ENCODE peak calls at places on chromosomes 16 and 17, in six cellular contexts. N, S, G, D, J and U are unnamed samples. For H3K27me3, the result is how much of the 10 kb centered on the place peaks cover.

GRCh38 chr17:50129946-50130777 is at the start of gene SAMD14:
- DNase-seq in N (no peak), S (peak), G (no peak), D (peak), J (no peak), U (peak)

GRCh38 chr17:14434506-14434905 is 133.6 kb downstream of the HS3ST3B1 start:
- DNase-seq in N (no peak), S (no peak), G (no peak), D (no peak), J (no peak), U (no peak)

GRCh38 chr17:79965806-79966205 is 69.9 kb downstream of the TBC1D16 start:
- DNase-seq in N (no peak), S (no peak), G (peak), D (no peak), J (no peak), U (peak)

GRCh38 chr16:27811881-27812280 is 251.6 kb downstream of the GSG1L start:
- DNase-seq in N (no peak), S (no peak), G (no peak), D (no peak), J (no peak), U (no peak)

GRCh38 chr16:18582902-18583301 is 21.0 kb upstream of the NOMO2 start:
- DNase-seq in N (no peak), S (no peak), G (no peak), D (no peak), J (no peak), U (no peak)

GRCh38 chr16:11225677-11226549 is 30.1 kb downstream of the SOCS1 start:
- DNase-seq in N (no peak), S (no peak), G (no peak), D (no peak), J (no peak), U (no peak)

GRCh38 chr16:15031179-15031578 is 24.7 kb downstream of the NTAN1 start:
- DNase-seq in N (no peak), S (no peak), G (no peak), D (no peak), J (no peak), U (no peak)

GRCh38 chr17:17685775-17686291 is 4.6 kb downstream of the RAI1 start:
- DNase-seq in N (peak), S (peak), G (peak), D (no peak), J (no peak), U (no peak)

GRCh38 chr17:73340093-73340596 is 28.3 kb upstream of the CDC42EP4 start:
- DNase-seq in N (no peak), S (no peak), G (peak), D (no peak), J (no peak), U (peak)

GRCh38 chr16:89325861-89326471 is 108.5 kb downstream of the ZNF778 start:
- DNase-seq in N (peak), S (no peak), G (no peak), D (no peak), J (no peak), U (no peak)

GRCh38 chr17:2181206-2181983 is 122.2 kb downstream of the SMG6 start:
- DNase-seq in N (peak), S (peak), G (peak), D (peak), J (no peak), U (no peak)

GRCh38 chr17:43907425-43907981 is at the start of gene MPP2:
- DNase-seq in N (peak), S (peak), G (peak), D (peak), J (peak), U (peak)

GRCh38 chr17:43723697-43724359 is 34.8 kb downstream of the SOST start:
- DNase-seq in N (no peak), S (no peak), G (peak), D (no peak), J (no peak), U (no peak)

GRCh38 chr17:65438708-65439294 is 122.6 kb downstream of the AXIN2 start:
- DNase-seq in N (no peak), S (no peak), G (no peak), D (no peak), J (no peak), U (no peak)

GRCh38 chr17:4090898-4091297 is 51.9 kb downstream of the ZZEF1 start:
- DNase-seq in N (no peak), S (no peak), G (no peak), D (no peak), J (no peak), U (no peak)

GRCh38 chr17:17035920-17036319 is 6.3 kb upstream of the MPRIP start:
- DNase-seq in N (no peak), S (no peak), G (peak), D (no peak), J (no peak), U (no peak)

GRCh38 chr17:67390646-67391480 is 13.8 kb downstream of the PITPNC1 start:
- DNase-seq in N (no peak), S (no peak), G (no peak), D (no peak), J (peak), U (peak)

GRCh38 chr17:72715906-72716572 is 376.4 kb downstream of the SLC39A11 start:
- DNase-seq in N (no peak), S (no peak), G (no peak), D (no peak), J (no peak), U (no peak)

GRCh38 chr17:44541884-44542581 is 15.3 kb upstream of the FZD2 start:
- DNase-seq in N (no peak), S (peak), G (no peak), D (peak), J (no peak), U (peak)

GRCh38 chr16:23852794-23853562 is 17.2 kb downstream of the PRKCB start:
- DNase-seq in N (no peak), S (no peak), G (no peak), D (no peak), J (no peak), U (no peak)

GRCh38 chr17:66431910-66432309 is 129.5 kb downstream of the PRKCA start:
- DNase-seq in N (no peak), S (no peak), G (no peak), D (no peak), J (no peak), U (no peak)

GRCh38 chr17:73325527-73325842 is 13.7 kb upstream of the CDC42EP4 start:
- DNase-seq in N (no peak), S (peak), G (peak), D (no peak), J (no peak), U (no peak)

GRCh38 chr17:48011405-48012150 is 26.0 kb downstream of the COPZ2 start:
- DNase-seq in N (no peak), S (peak), G (no peak), D (peak), J (no peak), U (peak)

GRCh38 chr16:89015271-89015859 is 38.4 kb upstream of the CBFA2T3 start:
- DNase-seq in N (no peak), S (no peak), G (peak), D (no peak), J (no peak), U (no peak)

GRCh38 chr16:22373662-22374310 is 633 bp downstream of the CDR2 start:
- DNase-seq in N (peak), S (peak), G (peak), D (peak), J (no peak), U (peak)

GRCh38 chr16:87198328-87198731 is 118.9 kb downstream of the C16orf95 start:
- DNase-seq in N (no peak), S (peak), G (no peak), D (no peak), J (no peak), U (no peak)

GRCh38 chr16:84040823-84041391 is 1.7 kb downstream of the SLC38A8 start:
- DNase-seq in N (no peak), S (no peak), G (no peak), D (peak), J (no peak), U (no peak)

GRCh38 chr16:81796585-81797346 is 17.7 kb downstream of the PLCG2 start:
- DNase-seq in N (no peak), S (no peak), G (no peak), D (no peak), J (no peak), U (no peak)

GRCh38 chr17:10772425-10773380 is 31.2 kb downstream of the TMEM238L start:
- DNase-seq in N (peak), S (peak), G (no peak), D (peak), J (no peak), U (peak)

GRCh38 chr17:37188157-37188556 is 187.6 kb upstream of the C17orf78 start:
- DNase-seq in N (no peak), S (no peak), G (no peak), D (no peak), J (no peak), U (no peak)

GRCh38 chr16:15874745-15875314 is 13.6 kb downstream of the CEP20 start:
- DNase-seq in N (peak), S (peak), G (peak), D (peak), J (no peak), U (peak)

GRCh38 chr17:19905514-19905913 is 37.8 kb upstream of the ULK2 start:
- DNase-seq in N (no peak), S (no peak), G (no peak), D (no peak), J (no peak), U (no peak)

GRCh38 chr16:23026777-23027362 is 122.4 kb downstream of the USP31 start:
- DNase-seq in N (no peak), S (peak), G (no peak), D (peak), J (no peak), U (no peak)

GRCh38 chr17:78575899-78576298 is 1.3 kb downstream of the DNAH17 start:
- DNase-seq in N (no peak), S (no peak), G (no peak), D (no peak), J (no peak), U (no peak)

GRCh38 chr17:38572665-38573365 is 32.9 kb downstream of the SRCIN1 start:
- DNase-seq in N (no peak), S (peak), G (no peak), D (peak), J (no peak), U (peak)

GRCh38 chr17:4582101-4582501 is 2.2 kb upstream of the SMTNL2 start:
- DNase-seq in N (no peak), S (no peak), G (no peak), D (no peak), J (no peak), U (peak)

GRCh38 chr16:77307764-77308561 is 108.8 kb downstream of the SYCE1L start:
- DNase-seq in N (no peak), S (no peak), G (no peak), D (no peak), J (no peak), U (no peak)

GRCh38 chr17:11705111-11705510 is 106.8 kb downstream of the DNAH9 start:
- DNase-seq in N (peak), S (no peak), G (no peak), D (no peak), J (no peak), U (no peak)

GRCh38 chr16:46688101-46688656 is 799 bp downstream of the VPS35 start:
- DNase-seq in N (peak), S (no peak), G (no peak), D (no peak), J (peak), U (no peak)
- TF ChIP-seq CTCF in N (no peak), S (no peak), G (no peak), D (no peak), J (no peak), U (no peak)

DNA sequence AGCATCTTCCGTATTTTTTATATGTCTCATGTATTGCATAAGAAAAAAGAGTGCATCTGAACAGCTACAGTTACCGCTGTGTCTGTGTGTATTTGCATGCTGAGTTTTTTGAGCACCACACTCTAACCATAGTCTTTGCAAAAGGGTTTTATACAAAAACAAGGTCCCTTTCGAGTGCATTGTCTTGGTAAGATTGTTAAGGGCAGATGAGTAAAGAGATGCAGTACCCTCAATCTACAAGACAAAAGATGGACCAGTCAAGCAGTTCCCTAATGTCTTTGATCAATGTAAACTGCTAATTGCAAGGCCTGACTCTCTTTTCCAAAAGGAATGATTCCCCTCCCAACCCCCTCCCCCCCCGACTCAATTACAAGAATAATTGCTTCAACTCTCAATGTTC is 471.5 kb upstream of the RBFOX1 start:
- DNase-seq in N (no peak), S (peak), G (no peak), D (peak), J (no peak), U (no peak)
- H3K27me3 ChIP-seq in N (under half), S (half or more), G (under half), D (half or more), J (under half), U (under half)

GRCh38 chr16:73083271-73083670 is 35.3 kb upstream of the ZFHX3 start:
- DNase-seq in N (no peak), S (no peak), G (no peak), D (no peak), J (no peak), U (no peak)

GRCh38 chr16:73086108-73086507 is 38.2 kb upstream of the ZFHX3 start:
- DNase-seq in N (no peak), S (no peak), G (no peak), D (no peak), J (no peak), U (no peak)

GRCh38 chr16:73080931-73081330 is 33.0 kb upstream of the ZFHX3 start:
- DNase-seq in N (no peak), S (no peak), G (no peak), D (no peak), J (no peak), U (no peak)

GRCh38 chr16:73082608-73083007 is 34.7 kb upstream of the ZFHX3 start:
- DNase-seq in N (no peak), S (no peak), G (peak), D (no peak), J (no peak), U (no peak)
- H3K27ac ChIP-seq in N (no peak), S (no peak), G (peak), D (no peak), J (no peak), U (no peak)

GRCh38 chr16:3088450-3088849 is 10.6 kb downstream of the ZSCAN10 start:
- DNase-seq in N (no peak), S (no peak), G (no peak), D (no peak), J (no peak), U (no peak)

GRCh38 chr16:3086596-3087242 is 12.4 kb downstream of the ZSCAN10 start:
- DNase-seq in N (no peak), S (no peak), G (no peak), D (no peak), J (no peak), U (no peak)

GRCh38 chr16:3087836-3088235 is 11.3 kb downstream of the ZSCAN10 start:
- DNase-seq in N (no peak), S (peak), G (no peak), D (no peak), J (no peak), U (no peak)

GRCh38 chr16:3085868-3086595 is 13.1 kb downstream of the ZSCAN10 start:
- DNase-seq in N (no peak), S (no peak), G (no peak), D (no peak), J (no peak), U (no peak)

DNA sequence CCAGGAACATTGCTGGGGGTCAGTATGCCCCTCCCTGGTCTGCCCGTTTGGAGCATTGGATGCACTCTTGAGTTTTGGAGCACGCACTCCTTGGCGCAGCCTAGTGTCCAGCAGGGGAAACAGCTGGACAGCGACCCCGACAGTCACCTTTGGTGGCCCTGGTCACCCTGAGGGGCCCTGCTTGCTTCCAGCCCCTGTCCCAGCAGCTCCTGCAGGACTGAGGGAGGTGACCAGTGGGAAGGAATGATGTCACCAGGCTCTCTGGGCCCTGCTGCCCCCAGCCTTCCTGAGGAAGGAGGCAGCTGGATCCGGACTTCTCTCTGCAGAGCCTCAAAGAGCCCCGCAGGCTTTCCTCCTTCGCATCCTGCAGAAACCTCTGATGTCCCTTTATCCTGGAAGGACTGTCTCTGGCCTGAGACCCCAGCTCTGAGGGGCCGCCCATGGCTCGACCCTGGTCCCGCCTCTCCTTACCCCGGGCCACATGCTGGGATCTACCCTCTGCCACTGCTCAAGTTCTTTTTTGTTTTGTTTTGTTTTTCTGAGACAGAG is 11.8 kb downstream of the ZSCAN10 start:
- DNase-seq in N (no peak), S (peak), G (no peak), D (peak), J (no peak), U (no peak)
- TF ChIP-seq CTCF in N (peak), S (peak), G (peak), D (peak), J (no peak), U (peak)

GRCh38 chr16:86048221-86048620 is 149.3 kb downstream of the IRF8 start:
- DNase-seq in N (no peak), S (no peak), G (no peak), D (no peak), J (no peak), U (no peak)

GRCh38 chr16:86049641-86050040 is 150.7 kb downstream of the IRF8 start:
- DNase-seq in N (no peak), S (no peak), G (no peak), D (no peak), J (no peak), U (no peak)

GRCh38 chr16:86050111-86050510 is 151.1 kb downstream of the IRF8 start:
- DNase-seq in N (no peak), S (no peak), G (no peak), D (no peak), J (no peak), U (no peak)

GRCh38 chr16:86050591-86051375 is 151.8 kb downstream of the IRF8 start:
- DNase-seq in N (no peak), S (no peak), G (no peak), D (no peak), J (no peak), U (no peak)

GRCh38 chr16:86048882-86049585 is 150.1 kb downstream of the IRF8 start:
- DNase-seq in N (no peak), S (peak), G (no peak), D (no peak), J (no peak), U (peak)
- H3K27me3 ChIP-seq in N (under half), S (under half), G (under half), D (under half), J (under half), U (under half)

DNA sequence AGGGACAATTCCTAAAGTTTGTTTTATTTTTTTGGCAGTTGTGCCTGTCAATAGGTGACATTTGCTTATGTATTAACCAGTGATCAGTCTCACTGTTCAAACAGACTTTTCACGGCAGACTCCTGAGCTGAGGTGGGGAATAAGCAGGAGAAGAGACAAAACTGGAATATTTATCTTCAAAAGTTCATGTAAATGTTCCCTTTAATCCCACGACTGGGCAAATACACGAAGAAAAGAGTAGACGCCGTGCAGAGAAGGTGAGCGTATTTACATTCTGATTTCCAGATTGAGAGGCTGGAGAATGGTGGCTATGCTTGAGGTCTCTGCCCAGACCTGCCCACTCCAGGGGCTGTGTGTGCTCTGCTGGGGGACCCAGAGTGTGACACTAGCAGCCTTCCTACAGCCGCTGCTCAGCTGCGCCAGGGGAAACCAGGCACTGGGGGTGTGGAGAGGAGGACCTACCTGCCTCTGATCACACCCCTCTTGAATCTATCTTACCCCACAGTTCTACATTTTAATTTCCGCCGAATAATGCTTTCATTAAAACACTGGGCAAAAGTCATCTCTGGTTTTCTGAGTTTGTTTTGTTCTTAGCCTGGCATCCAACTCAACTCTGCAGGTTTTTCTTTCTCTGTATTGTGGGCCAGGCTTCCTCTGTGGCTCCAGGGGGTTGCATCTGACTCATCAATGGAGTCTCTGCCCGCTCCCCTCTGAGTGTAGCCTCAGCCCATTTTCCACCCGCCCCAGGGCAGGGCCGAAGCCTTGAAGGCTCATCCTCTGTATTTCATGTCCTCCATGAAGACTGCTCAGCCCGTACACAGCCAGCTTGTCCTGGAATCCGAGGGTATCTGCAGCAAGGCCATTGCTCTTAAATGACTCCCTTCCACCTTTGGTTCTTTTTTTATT is 237.1 kb downstream of the NTN1 start:
- DNase-seq in N (no peak), S (no peak), G (no peak), D (no peak), J (no peak), U (no peak)
- H3K27ac ChIP-seq in N (no peak), S (no peak), G (no peak), D (no peak), J (no peak), U (no peak)

DNA sequence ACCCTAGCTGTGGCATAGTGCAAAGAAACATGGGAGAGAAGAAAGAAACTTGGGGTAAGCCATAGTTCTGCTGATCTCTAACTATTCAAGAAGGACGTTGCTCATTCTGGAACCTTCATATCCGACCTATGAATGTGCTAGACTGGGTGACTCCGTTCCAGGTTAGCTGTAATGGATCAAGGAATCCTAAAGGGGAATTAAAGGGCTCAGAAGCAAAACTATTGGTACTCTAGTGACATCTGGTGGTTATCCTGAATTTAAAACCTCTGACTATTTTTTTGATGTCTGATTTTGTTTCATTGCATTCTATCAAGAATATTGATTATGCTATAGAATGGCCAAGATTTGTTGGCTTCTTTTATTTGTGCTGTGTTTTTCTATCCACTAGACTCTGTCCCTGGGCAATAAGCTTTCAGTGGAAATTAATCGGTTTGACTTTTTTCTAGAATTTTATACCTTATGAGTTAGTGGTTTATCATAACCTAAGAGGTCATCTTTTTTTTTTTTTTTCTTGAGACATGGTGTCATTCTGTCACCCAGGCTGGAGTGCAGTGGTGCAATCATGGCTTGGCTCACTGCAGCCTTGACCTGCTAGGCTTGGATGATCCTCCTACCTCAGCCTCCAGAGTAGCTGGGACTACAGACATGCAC is 19.5 kb downstream of the PCTP start:
- DNase-seq in N (no peak), S (peak), G (no peak), D (peak), J (no peak), U (no peak)
- TF ChIP-seq CTCF in N (peak), S (peak), G (peak), D (peak), J (no peak), U (peak)